ENCODE peak calls at places on chromosome 16, in nine cellular contexts. C is AG04450; Y is IMR-90; X is GM06990; Q is stomach; O is CD4-positive, alpha-beta memory T cell; P is cardiac muscle cell; K is CD8-positive, alpha-beta memory T cell; L is foreskin fibroblast. J is an unnamed sample.

GRCh38 chr16:47299587-47299986 is 155.8 kb upstream of the NETO2 start:
- DNase-seq in C (no peak), Y (no peak), X (no peak), Q (no peak), O (no peak), P (no peak), K (no peak), L (no peak), J (no peak)

GRCh38 chr16:16045879-16046278 is 96.5 kb downstream of the ABCC1 start:
- DNase-seq in C (no peak), Y (no peak), X (no peak), Q (no peak), O (no peak), P (peak), K (no peak), L (no peak), J (no peak)

GRCh38 chr16:13629704-13630103 is 290.2 kb upstream of the ERCC4 start:
- DNase-seq in C (no peak), Y (no peak), X (no peak), Q (no peak), O (no peak), P (no peak), K (no peak), L (no peak), J (no peak)

GRCh38 chr16:397736-398332 is 835 bp downstream of the NME4 start:
- DNase-seq in C (no peak), Y (peak), X (peak), Q (peak), O (no peak), P (peak), K (no peak), L (peak), J (peak)

GRCh38 chr16:7644171-7644570 is 311.5 kb downstream of the RBFOX1 start:
- DNase-seq in C (no peak), Y (no peak), X (no peak), Q (no peak), O (no peak), P (no peak), K (no peak), L (no peak), J (no peak)

GRCh38 chr16:89669755-89670154 is 12.1 kb downstream of the SPATA33 start:
- DNase-seq in C (no peak), Y (no peak), X (no peak), Q (no peak), O (no peak), P (no peak), K (no peak), L (no peak), J (no peak)

GRCh38 chr16:77618011-77618410 is 104.3 kb upstream of the NUDT7 start:
- DNase-seq in C (no peak), Y (no peak), X (no peak), Q (no peak), O (no peak), P (no peak), K (no peak), L (no peak), J (peak)

GRCh38 chr16:88886915-88887521 is 20.6 kb upstream of the PABPN1L start:
- DNase-seq in C (peak), Y (peak), X (no peak), Q (peak), O (no peak), P (no peak), K (no peak), L (peak), J (no peak)

GRCh38 chr16:22665803-22666202 is 148.2 kb upstream of the HS3ST2 start:
- DNase-seq in C (no peak), Y (no peak), X (no peak), Q (no peak), O (no peak), P (no peak), K (no peak), L (no peak), J (no peak)

GRCh38 chr16:24309222-24309905 is 53.2 kb downstream of the CACNG3 start:
- DNase-seq in C (no peak), Y (peak), X (no peak), Q (peak), O (no peak), P (no peak), K (no peak), L (peak), J (peak)

GRCh38 chr16:85017151-85017550 is 5.8 kb upstream of the ZDHHC7 start:
- DNase-seq in C (no peak), Y (peak), X (no peak), Q (no peak), O (no peak), P (no peak), K (no peak), L (no peak), J (no peak)

GRCh38 chr16:1308036-1308976 is 1.1 kb upstream of the UBE2I start:
- DNase-seq in C (no peak), Y (peak), X (no peak), Q (no peak), O (no peak), P (no peak), K (no peak), L (no peak), J (peak)

GRCh38 chr16:87057291-87057881 is 259.8 kb downstream of the C16orf95 start:
- DNase-seq in C (no peak), Y (no peak), X (no peak), Q (no peak), O (no peak), P (no peak), K (no peak), L (peak), J (no peak)

GRCh38 chr16:89956511-89957213 is 8.1 kb downstream of the DEF8 start:
- DNase-seq in C (no peak), Y (no peak), X (no peak), Q (no peak), O (no peak), P (no peak), K (no peak), L (no peak), J (no peak)

GRCh38 chr16:20673882-20674683 is 23.4 kb downstream of the ACSM1 start:
- DNase-seq in C (no peak), Y (no peak), X (no peak), Q (no peak), O (no peak), P (no peak), K (no peak), L (no peak), J (no peak)

GRCh38 chr16:23282508-23282907 is 19.6 kb upstream of the SCNN1B start:
- DNase-seq in C (no peak), Y (no peak), X (no peak), Q (no peak), O (no peak), P (no peak), K (no peak), L (peak), J (no peak)

GRCh38 chr16:1150511-1150982 is 2.4 kb upstream of the CACNA1H start:
- DNase-seq in C (no peak), Y (peak), X (peak), Q (no peak), O (peak), P (no peak), K (no peak), L (peak), J (peak)

GRCh38 chr16:11621920-11622651 is 35.4 kb upstream of the LITAF start:
- DNase-seq in C (no peak), Y (no peak), X (peak), Q (no peak), O (peak), P (no peak), K (peak), L (peak), J (no peak)

GRCh38 chr16:68033101-68033500 is 10.0 kb downstream of the DUS2 start:
- DNase-seq in C (no peak), Y (no peak), X (no peak), Q (no peak), O (no peak), P (no peak), K (no peak), L (peak), J (no peak)

GRCh38 chr16:68041783-68042182 is 18.7 kb downstream of the DUS2 start:
- DNase-seq in C (no peak), Y (no peak), X (no peak), Q (no peak), O (no peak), P (no peak), K (no peak), L (no peak), J (no peak)

GRCh38 chr16:68035227-68035626 is 12.1 kb downstream of the DUS2 start:
- DNase-seq in C (no peak), Y (no peak), X (no peak), Q (no peak), O (no peak), P (no peak), K (no peak), L (no peak), J (no peak)

GRCh38 chr16:68040506-68041288 is 17.6 kb downstream of the DUS2 start:
- DNase-seq in C (peak), Y (peak), X (peak), Q (peak), O (peak), P (peak), K (peak), L (peak), J (peak)

GRCh38 chr16:68037820-68038597 is 14.9 kb downstream of the DUS2 start:
- DNase-seq in C (no peak), Y (no peak), X (peak), Q (no peak), O (no peak), P (no peak), K (no peak), L (no peak), J (no peak)
- H3K4me3 ChIP-seq in C (no peak), Y (no peak), X (peak), Q (no peak), O (no peak), P (no peak), K (no peak), L (no peak), J (no peak)

GRCh38 chr16:29978564-29979270 is 5.0 kb downstream of the TAOK2 start:
- DNase-seq in C (no peak), Y (no peak), X (no peak), Q (no peak), O (no peak), P (no peak), K (no peak), L (no peak), J (no peak)
- H3K4me3 ChIP-seq in C (no peak), Y (no peak), X (no peak), Q (no peak), O (no peak), P (no peak), K (no peak), L (no peak), J (no peak)

GRCh38 chr16:65117701-65118448 is 4.0 kb downstream of the CDH11 start:
- DNase-seq in C (peak), Y (peak), X (no peak), Q (peak), O (no peak), P (peak), K (no peak), L (peak), J (peak)

GRCh38 chr16:65118866-65119265 is 3.0 kb downstream of the CDH11 start:
- DNase-seq in C (no peak), Y (peak), X (no peak), Q (no peak), O (no peak), P (no peak), K (no peak), L (peak), J (peak)

GRCh38 chr16:65116216-65116615 is 5.6 kb downstream of the CDH11 start:
- DNase-seq in C (no peak), Y (no peak), X (no peak), Q (no peak), O (no peak), P (no peak), K (no peak), L (no peak), J (no peak)

GRCh38 chr16:65114527-65114926 is 7.3 kb downstream of the CDH11 start:
- DNase-seq in C (no peak), Y (no peak), X (no peak), Q (no peak), O (no peak), P (no peak), K (no peak), L (no peak), J (no peak)

GRCh38 chr16:65116818-65117430 is 4.9 kb downstream of the CDH11 start:
- DNase-seq in C (no peak), Y (peak), X (no peak), Q (no peak), O (no peak), P (no peak), K (no peak), L (peak), J (peak)
- H3K4me3 ChIP-seq in C (peak), Y (no peak), X (no peak), Q (no peak), O (no peak), P (no peak), K (no peak), L (peak), J (no peak)

DNA sequence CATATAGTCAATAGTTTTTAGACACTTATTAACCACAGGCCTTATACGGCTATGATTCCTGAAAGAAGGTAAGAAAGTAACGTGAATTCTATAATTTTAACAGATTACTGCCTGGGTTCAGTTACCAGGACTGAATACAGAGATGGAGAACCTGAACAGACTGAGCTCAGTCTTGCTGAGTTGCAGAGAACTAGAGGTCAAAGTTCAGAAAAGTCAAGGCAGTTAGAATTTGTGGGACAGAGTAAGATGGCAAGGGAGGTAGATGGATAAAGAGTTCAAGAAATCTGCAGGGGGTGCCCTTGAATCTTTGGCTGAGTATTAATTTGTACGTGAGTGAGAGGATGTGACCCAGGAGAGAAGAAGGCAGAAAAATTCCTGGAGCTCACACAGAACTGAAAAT is 320.1 kb upstream of the MAF start:
- DNase-seq in C (no peak), Y (no peak), X (no peak), Q (no peak), O (no peak), P (no peak), K (no peak), L (no peak), J (no peak)
- H3K4me3 ChIP-seq in C (no peak), Y (no peak), X (no peak), Q (no peak), O (no peak), P (no peak), K (no peak), L (no peak), J (no peak)

GRCh38 chr16:67182288-67182687 is 1.5 kb downstream of the MATCAP1 start:
- DNase-seq in C (no peak), Y (peak), X (no peak), Q (no peak), O (no peak), P (no peak), K (no peak), L (no peak), J (no peak)
- H3K4me3 ChIP-seq in C (peak), Y (no peak), X (peak), Q (no peak), O (no peak), P (no peak), K (no peak), L (no peak), J (no peak)

GRCh38 chr16:50282010-50282538 is 15.7 kb downstream of the ADCY7 start:
- DNase-seq in C (no peak), Y (no peak), X (peak), Q (peak), O (peak), P (no peak), K (peak), L (no peak), J (peak)
- H3K4me3 ChIP-seq in C (no peak), Y (no peak), X (peak), Q (no peak), O (no peak), P (no peak), K (peak), L (no peak), J (no peak)

DNA sequence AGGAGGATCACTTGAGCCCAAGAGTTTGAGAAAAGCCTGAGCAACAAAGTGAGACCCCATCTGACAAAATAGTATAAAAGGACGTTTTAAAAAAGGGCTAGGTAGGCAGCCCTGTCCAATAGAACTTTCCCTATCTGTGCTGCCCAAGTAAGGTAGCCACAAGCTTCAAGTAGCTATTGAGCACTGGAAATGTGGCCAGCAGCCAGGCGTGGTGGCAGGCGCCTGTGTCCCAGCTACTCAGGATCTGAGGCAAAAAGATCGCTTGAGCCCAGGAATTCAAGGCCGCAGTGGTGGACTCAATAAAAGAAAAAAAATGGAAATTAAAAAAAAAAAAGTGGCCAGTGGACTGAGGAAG is 1.5 kb upstream of the NQO1 start:
- DNase-seq in C (no peak), Y (no peak), X (no peak), Q (peak), O (no peak), P (no peak), K (no peak), L (no peak), J (no peak)
- H3K4me3 ChIP-seq in C (no peak), Y (no peak), X (no peak), Q (no peak), O (no peak), P (no peak), K (no peak), L (no peak), J (no peak)

GRCh38 chr16:3855142-3855541 is 25.4 kb downstream of the CREBBP start:
- DNase-seq in C (no peak), Y (no peak), X (no peak), Q (no peak), O (no peak), P (no peak), K (no peak), L (no peak), J (no peak)

GRCh38 chr16:3858809-3859208 is 21.7 kb downstream of the CREBBP start:
- DNase-seq in C (no peak), Y (no peak), X (no peak), Q (no peak), O (no peak), P (no peak), K (no peak), L (no peak), J (no peak)

GRCh38 chr16:3854740-3855139 is 25.8 kb downstream of the CREBBP start:
- DNase-seq in C (no peak), Y (no peak), X (no peak), Q (no peak), O (no peak), P (no peak), K (no peak), L (no peak), J (no peak)

GRCh38 chr16:3857189-3858013 is 23.1 kb downstream of the CREBBP start:
- DNase-seq in C (no peak), Y (peak), X (peak), Q (no peak), O (no peak), P (no peak), K (no peak), L (peak), J (no peak)

DNA sequence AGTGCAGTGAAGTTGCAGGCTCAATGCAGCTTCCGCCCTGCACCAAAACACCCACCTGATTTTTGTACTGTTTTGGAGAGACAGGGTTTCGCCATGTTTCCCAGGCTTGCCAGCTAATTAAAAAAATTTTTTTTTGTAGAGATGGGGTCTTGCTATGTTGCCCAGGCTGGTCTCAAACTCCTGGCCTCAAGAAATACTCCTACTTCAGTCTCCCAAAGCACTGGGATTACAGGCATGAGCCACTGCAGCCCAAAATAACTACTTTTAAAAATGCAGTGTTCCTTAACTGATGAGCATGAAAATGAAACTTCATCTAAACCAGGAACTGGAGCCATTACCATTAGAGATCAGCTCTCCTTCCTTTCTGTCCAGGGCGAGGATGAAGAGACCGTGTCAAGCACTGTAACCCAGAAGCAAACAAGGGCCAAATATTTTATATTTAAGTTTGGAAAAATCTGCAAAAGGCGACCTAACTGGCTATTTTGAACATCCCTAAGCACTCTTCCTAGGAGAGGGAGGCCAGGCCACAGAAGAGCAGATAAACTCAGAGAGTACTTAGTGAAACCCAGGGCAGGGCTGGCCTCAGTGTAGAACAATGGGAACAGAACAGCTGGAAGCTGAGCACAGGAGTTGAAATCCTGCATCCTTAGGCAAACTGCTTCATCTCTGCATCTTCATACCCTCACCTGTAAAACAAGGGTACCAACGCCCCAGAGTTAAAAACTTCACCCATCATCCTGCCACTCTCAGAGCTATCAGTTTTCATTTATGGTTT is 24.0 kb downstream of the CREBBP start:
- DNase-seq in C (no peak), Y (no peak), X (no peak), Q (no peak), O (no peak), P (no peak), K (no peak), L (no peak), J (no peak)
- H3K4me3 ChIP-seq in C (no peak), Y (no peak), X (no peak), Q (no peak), O (no peak), P (no peak), K (no peak), L (no peak), J (no peak)